ENCODE peak calls at places on chromosomes 1 and 21, in eight cellular contexts. P is T-cell; S is H4; Z is hypothalamus; Y is activated CD4-positive, CD25-positive, alpha-beta regulatory T cell; L is DMS153; I is cardiac muscle cell; O is activated T-helper 1 cell treated with Interleukin-2 at 50 U/mL for 16 hours. F is an unnamed sample.

GRCh38 chr1:236103646-236104218 is 38.6 kb upstream of the GPR137B start:
- DNase-seq in P (peak; percentile 42), S (peak; percentile 38), Z (no peak), Y (no peak), L (peak; percentile 15), I (peak; percentile 67), O (peak; percentile 16), F (peak; percentile 71)

GRCh38 chr1:226886142-226886901 is 15.9 kb downstream of the PSEN2 start:
- DNase-seq in P (no peak), S (no peak), Z (no peak), Y (no peak), L (no peak), I (no peak), O (no peak), F (no peak)

GRCh38 chr21:43345746-43346409 is 81.1 kb downstream of the SIK1 start:
- DNase-seq in P (no peak), S (peak; percentile 59), Z (no peak), Y (no peak), L (no peak), I (no peak), O (no peak), F (no peak)

GRCh38 chr1:214031267-214031650 is 43.5 kb downstream of the PROX1 start:
- DNase-seq in P (no peak), S (no peak), Z (no peak), Y (no peak), L (no peak), I (peak; percentile 75), O (no peak), F (no peak)

GRCh38 chr1:91783423-91784162 is 102.4 kb downstream of the TGFBR3 start:
- DNase-seq in P (no peak), S (peak; percentile 58), Z (no peak), Y (no peak), L (no peak), I (no peak), O (no peak), F (no peak)

GRCh38 chr1:39639333-39640130 is at the start of gene HEYL:
- DNase-seq in P (peak; percentile 32), S (no peak), Z (no peak), Y (peak; percentile 7), L (peak; percentile 87), I (peak; percentile 70), O (peak; percentile 40), F (no peak)

GRCh38 chr1:9115656-9116205 is 13.2 kb downstream of the GPR157 start:
- DNase-seq in P (no peak), S (no peak), Z (no peak), Y (no peak), L (peak; percentile 23), I (no peak), O (no peak), F (no peak)

GRCh38 chr21:46244602-46245001 is 16.0 kb upstream of the LSS start:
- DNase-seq in P (no peak), S (no peak), Z (no peak), Y (no peak), L (no peak), I (no peak), O (no peak), F (no peak)

GRCh38 chr21:33399821-33400220 is 3.4 kb upstream of the IFNGR2 start:
- DNase-seq in P (no peak), S (no peak), Z (no peak), Y (no peak), L (no peak), I (no peak), O (no peak), F (no peak)

GRCh38 chr1:204868340-204868700 is 2.3 kb upstream of the NFASC start:
- DNase-seq in P (no peak), S (no peak), Z (no peak), Y (no peak), L (no peak), I (no peak), O (no peak), F (no peak)

GRCh38 chr1:198245379-198245778 is 88.6 kb downstream of the NEK7 start:
- DNase-seq in P (no peak), S (no peak), Z (no peak), Y (no peak), L (no peak), I (no peak), O (no peak), F (no peak)

GRCh38 chr21:35323947-35324346 is 274.8 kb upstream of the RUNX1 start:
- DNase-seq in P (no peak), S (no peak), Z (no peak), Y (no peak), L (no peak), I (no peak), O (no peak), F (no peak)

GRCh38 chr1:155925506-155925905 is 8.7 kb downstream of the KHDC4 start:
- DNase-seq in P (no peak), S (no peak), Z (no peak), Y (no peak), L (no peak), I (no peak), O (no peak), F (no peak)

GRCh38 chr1:154264454-154264853 is 8.0 kb upstream of the HAX1 start:
- DNase-seq in P (no peak), S (no peak), Z (no peak), Y (no peak), L (no peak), I (no peak), O (no peak), F (no peak)

GRCh38 chr21:29771491-29772066 is 168.2 kb downstream of the GRIK1 start:
- DNase-seq in P (no peak), S (no peak), Z (no peak), Y (no peak), L (no peak), I (no peak), O (no peak), F (no peak)

GRCh38 chr21:34881894-34882371 is 167.2 kb downstream of the RUNX1 start:
- DNase-seq in P (no peak), S (peak; percentile 70), Z (no peak), Y (no peak), L (no peak), I (no peak), O (no peak), F (no peak)

GRCh38 chr21:45115141-45115540 is 40.8 kb downstream of the ADARB1 start:
- DNase-seq in P (no peak), S (no peak), Z (no peak), Y (no peak), L (no peak), I (no peak), O (no peak), F (no peak)

GRCh38 chr1:177790566-177790965 is 179.3 kb downstream of the SEC16B start:
- DNase-seq in P (no peak), S (no peak), Z (no peak), Y (no peak), L (no peak), I (no peak), O (no peak), F (no peak)

GRCh38 chr1:206579747-206580437 is 32.4 kb downstream of the EIF2D start:
- DNase-seq in P (peak; percentile 85), S (peak; percentile 48), Z (no peak), Y (peak; percentile 58), L (no peak), I (no peak), O (peak; percentile 71), F (no peak)

F was measured in cerebellum.